ENCODE peak calls at places on chromosomes 11 and 22, in four cellular contexts. V is IMR-90, H is A549, T is H1. G is an unnamed sample.

GRCh38 chr11:72828081-72828567 is 13.9 kb downstream of the ATG16L2 start:
- DNase-seq in V (peak), H (no peak), T (no peak), G (no peak)

GRCh38 chr22:31870890-31871289 is 73.4 kb upstream of the YWHAH start:
- DNase-seq in T (no peak), V (peak), H (peak), G (no peak)

GRCh38 chr11:94342250-94342649 is 37.9 kb downstream of the IZUMO1R start:
- DNase-seq in T (no peak), H (no peak), V (no peak), G (no peak)

GRCh38 chr11:111148116-111148515 is 97.4 kb upstream of the POU2AF2 start:
- DNase-seq in V (peak), T (no peak), H (no peak), G (no peak)

GRCh38 chr11:101618691-101619090 is 34.9 kb upstream of the TRPC6 start:
- DNase-seq in T (no peak), H (no peak), V (peak), G (no peak)

GRCh38 chr11:69934861-69935494 is 115.8 kb upstream of the FGF3 start:
- DNase-seq in V (peak), T (no peak), H (peak), G (peak)

GRCh38 chr11:57358543-57358961 is 20.4 kb downstream of the P2RX3 start:
- DNase-seq in H (no peak), V (peak), T (no peak), G (no peak)

GRCh38 chr11:9790703-9791102 is 126.8 kb downstream of the SWAP70 start:
- DNase-seq in T (no peak), H (no peak), V (no peak), G (no peak)

GRCh38 chr11:32713496-32713895 is 81.0 kb downstream of the CCDC73 start:
- DNase-seq in T (no peak), V (no peak), H (no peak), G (no peak)

GRCh38 chr11:75582935-75583709 is 21.1 kb downstream of the SERPINH1 start:
- DNase-seq in V (peak), H (peak), T (peak), G (peak)

GRCh38 chr11:10478574-10479550 is 23.8 kb downstream of the AMPD3 start:
- DNase-seq in V (no peak), T (no peak), H (no peak), G (no peak)

GRCh38 chr11:106553304-106553703 is 465.0 kb downstream of the GUCY1A2 start:
- DNase-seq in V (no peak), T (no peak), H (no peak), G (peak)

GRCh38 chr11:93820847-93821246 is 29.6 kb downstream of the VSTM5 start:
- DNase-seq in H (no peak), T (no peak), V (no peak), G (no peak)

GRCh38 chr11:91248199-91248807 is 976.3 kb upstream of the FAT3 start:
- DNase-seq in T (no peak), V (peak), H (peak), G (peak)

GRCh38 chr11:746289-747175 is 732 bp upstream of the TALDO1 start:
- DNase-seq in V (peak), T (no peak), H (no peak), G (peak)

GRCh38 chr11:65111537-65112225 is at the start of gene TM7SF2:
- DNase-seq in V (peak), H (peak), T (peak), G (peak)

GRCh38 chr22:23023294-23023693 is 47.0 kb upstream of the GNAZ start:
- DNase-seq in H (no peak), V (no peak), T (no peak), G (no peak)

GRCh38 chr11:104163100-104164027 is 583 bp downstream of the PDGFD start:
- DNase-seq in T (peak), V (peak), H (peak), G (peak)

GRCh38 chr22:20552450-20552894 is 45.1 kb downstream of the MED15 start:
- DNase-seq in T (no peak), V (peak), H (no peak), G (no peak)

GRCh38 chr11:1479006-1479677 is 7.4 kb downstream of the MOB2 start:
- DNase-seq in T (no peak), H (no peak), V (no peak), G (no peak)

GRCh38 chr11:57751676-57752253 is at the start of gene BTBD18:
- DNase-seq in H (peak), T (peak), V (peak), G (peak)

GRCh38 chr22:22025320-22026156 is 43.0 kb upstream of the TOP3B start:
- DNase-seq in H (no peak), V (no peak), T (no peak), G (no peak)

GRCh38 chr22:37161442-37161841 is 11.7 kb upstream of the IL2RB start:
- DNase-seq in V (no peak), H (peak), T (no peak), G (no peak)

GRCh38 chr11:73331138-73331916 is 23.3 kb downstream of the ARHGEF17 start:
- DNase-seq in T (peak), H (no peak), V (peak), G (peak)

GRCh38 chr11:61023086-61024035 is 51.9 kb downstream of the CD6 start:
- DNase-seq in V (no peak), H (no peak), T (no peak), G (no peak)

GRCh38 chr11:116084511-116084910 is 580.3 kb upstream of the CADM1 start:
- DNase-seq in H (no peak), V (no peak), T (no peak), G (no peak)

GRCh38 chr11:113034591-113034990 is 73.4 kb downstream of the NCAM1 start:
- DNase-seq in H (no peak), V (no peak), T (no peak), G (no peak)

GRCh38 chr22:24087071-24087795 is 76.1 kb downstream of the CABIN1 start:
- DNase-seq in V (no peak), T (no peak), H (no peak), G (no peak)

GRCh38 chr22:45938913-45939312 is 38.0 kb downstream of the WNT7B start:
- DNase-seq in V (no peak), T (no peak), H (no peak), G (no peak)

GRCh38 chr11:15006139-15006759 is 34.1 kb upstream of the CALCA start:
- DNase-seq in V (peak), T (no peak), H (no peak), G (no peak)

GRCh38 chr11:18836415-18836814 is 44.8 kb upstream of the PTPN5 start:
- DNase-seq in V (no peak), H (no peak), T (no peak), G (peak)

GRCh38 chr11:122872046-122872445 is 10.5 kb upstream of the JHY start:
- DNase-seq in V (no peak), H (no peak), T (no peak), G (no peak)

GRCh38 chr11:3609416-3610265 is 32.2 kb downstream of the ART5 start:
- DNase-seq in T (peak), V (peak), H (peak), G (no peak)

GRCh38 chr22:50101870-50102565 is 12.2 kb downstream of the MOV10L1 start:
- DNase-seq in V (no peak), H (no peak), T (no peak), G (no peak)

GRCh38 chr11:68142028-68142412 is 20.8 kb upstream of the CHKA start:
- DNase-seq in T (no peak), V (no peak), H (no peak), G (no peak)

DNA sequence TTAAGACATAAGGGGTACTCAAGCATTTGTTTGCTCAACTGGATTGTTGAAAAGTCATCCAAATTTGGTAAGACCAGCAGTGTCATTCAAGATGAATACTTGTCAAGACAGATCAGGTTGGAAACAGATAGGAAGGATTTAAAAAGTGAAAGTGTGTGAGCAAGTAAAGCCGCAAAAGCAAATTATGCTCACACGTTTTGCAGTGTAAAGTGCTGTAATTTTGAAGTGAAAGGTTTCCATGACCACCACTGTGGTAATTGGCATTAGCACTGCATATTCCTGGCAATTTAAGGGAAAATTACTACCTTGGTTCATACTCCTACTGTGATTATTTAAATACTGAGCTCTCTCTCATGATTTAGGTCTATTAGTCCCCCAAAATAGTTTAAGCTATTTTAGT is 704.1 kb upstream of the CCDC179 start:
- DNase-seq in H (no peak), V (no peak), T (no peak), G (no peak)
- TF ChIP-seq USF2 in H (no peak), V (no peak), T (no peak), G (no peak)

GRCh38 chr11:110000045-110000502 is 93.1 kb upstream of the ZC3H12C start:
- DNase-seq in H (peak), V (peak), T (no peak), G (no peak)
- TF ChIP-seq USF2 in H (no peak), V (no peak), T (no peak), G (no peak)

GRCh38 chr11:17803751-17804334 is 69.3 kb downstream of the KCNC1 start:
- DNase-seq in H (no peak), T (no peak), V (no peak), G (no peak)

GRCh38 chr11:17805873-17806272 is 71.3 kb downstream of the KCNC1 start:
- DNase-seq in H (no peak), V (no peak), T (no peak), G (no peak)

GRCh38 chr11:17810041-17810440 is 75.5 kb downstream of the KCNC1 start:
- DNase-seq in T (no peak), V (no peak), H (no peak), G (no peak)

GRCh38 chr11:17805043-17805442 is 70.5 kb downstream of the KCNC1 start:
- DNase-seq in V (no peak), T (no peak), H (no peak), G (no peak)

DNA sequence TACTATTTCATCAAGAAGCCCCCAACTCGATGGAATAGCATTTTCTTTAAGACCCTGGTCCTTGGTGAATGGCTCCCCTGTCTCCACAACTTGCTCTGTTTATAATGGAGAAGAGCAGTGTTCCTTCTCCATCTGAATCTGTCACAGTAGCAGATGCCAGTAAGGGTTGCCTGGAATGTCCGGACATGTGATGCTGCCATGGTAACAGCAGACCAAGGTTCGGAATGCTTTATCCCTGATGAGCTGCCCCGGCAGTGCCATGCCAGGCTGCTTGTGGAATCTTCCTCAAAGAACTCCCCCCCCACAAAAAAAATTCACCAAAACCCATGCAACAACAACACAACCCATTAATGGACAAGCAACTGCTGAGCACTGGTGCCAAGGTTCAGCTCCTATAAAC is 72.5 kb downstream of the KCNC1 start:
- DNase-seq in H (no peak), T (no peak), V (no peak), G (no peak)
- TF ChIP-seq USF2 in H (no peak), T (no peak), V (no peak), G (no peak)

GRCh38 chr22:38416621-38417251 is 38.3 kb downstream of the KCNJ4 start:
- DNase-seq in H (no peak), V (no peak), T (no peak), G (peak)
- TF ChIP-seq USF2 in H (no peak), V (no peak), T (no peak), G (no peak)

GRCh38 chr22:39520874-39521857 is 804 bp downstream of the ATF4 start:
- DNase-seq in H (no peak), T (peak), V (peak), G (peak)
- TF ChIP-seq USF2 in H (no peak), T (no peak), V (no peak), G (no peak)

GRCh38 chr11:12784445-12784844 is 110.2 kb downstream of the TEAD1 start:
- DNase-seq in V (peak), H (no peak), T (no peak), G (no peak)

GRCh38 chr11:12784987-12785386 is 110.8 kb downstream of the TEAD1 start:
- DNase-seq in T (no peak), H (no peak), V (no peak), G (no peak)

GRCh38 chr11:12786450-12786849 is 112.2 kb downstream of the TEAD1 start:
- DNase-seq in T (no peak), H (no peak), V (no peak), G (no peak)

GRCh38 chr11:12786891-12787290 is 112.7 kb downstream of the TEAD1 start:
- DNase-seq in T (no peak), H (no peak), V (no peak), G (no peak)

DNA sequence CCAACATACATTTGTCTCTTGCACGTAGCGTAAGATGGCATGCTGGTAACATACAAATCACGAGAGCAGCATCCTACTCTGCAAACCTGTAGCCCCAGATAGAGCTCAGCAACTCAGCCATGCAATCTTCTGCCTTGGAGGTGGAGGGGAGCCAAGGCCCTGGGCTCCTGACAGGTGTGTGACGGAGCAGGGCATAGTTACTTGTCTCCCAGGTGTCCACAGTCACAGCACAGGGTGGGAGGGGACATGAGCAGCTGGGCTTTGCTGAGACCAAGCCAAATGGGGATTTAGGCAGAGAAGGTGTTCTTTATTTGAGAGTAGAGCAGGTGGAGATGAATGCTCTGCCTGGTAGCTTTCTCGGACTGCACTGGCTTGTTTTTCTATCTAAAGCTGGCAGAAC is 111.7 kb downstream of the TEAD1 start:
- DNase-seq in V (no peak), T (no peak), H (no peak), G (no peak)
- TF ChIP-seq USF2 in V (no peak), T (no peak), H (no peak), G (no peak)

G was measured in WTC11.